ENCODE peak calls at places on chromosomes 13 and 19, in ten cellular contexts. X is cardiac muscle cell; I is fibroblast of pulmonary artery; W is psoas muscle; Y is tibial artery; L is choroid plexus epithelial cell; P is dorsolateral prefrontal cortex; K is brain microvascular endothelial cell; T is cardiac fibroblast; M is CD8-positive, alpha-beta T cell. H is an unnamed sample.
A peak's percentile ranks its signal among the peaks of the same experiment; 100 is the strongest.

GRCh38 chr19:32067686-32068085 is 277.7 kb upstream of the ZNF507 start:
- DNase-seq in X (no peak), I (no peak), W (no peak), Y (no peak), L (no peak), P (no peak), K (no peak), T (no peak), M (no peak), H (no peak)

GRCh38 chr13:40946485-40946884 is 72.6 kb downstream of the ELF1 start:
- DNase-seq in X (no peak), I (no peak), W (no peak), Y (no peak), L (no peak), P (no peak), K (no peak), T (no peak), M (no peak), H (no peak)

GRCh38 chr19:51407631-51408131 is 9.8 kb downstream of the SIGLEC10 start:
- DNase-seq in X (peak; percentile 44), I (peak; percentile 39), W (no peak), Y (no peak), L (peak; percentile 54), P (no peak), K (peak; percentile 23), T (peak; percentile 44), M (peak; percentile 23), H (peak; percentile 10)

GRCh38 chr13:65417953-65418352 is 1812.2 kb downstream of the PCDH9 start:
- DNase-seq in X (peak; percentile 6), I (peak; percentile 2), W (no peak), Y (no peak), L (peak; percentile 25), P (no peak), K (no peak), T (no peak), M (no peak), H (no peak)

GRCh38 chr19:14318873-14319272 is 62.4 kb upstream of the ADGRE5 start:
- DNase-seq in X (no peak), I (no peak), W (peak; percentile 51), Y (no peak), L (peak; percentile 7), P (no peak), K (no peak), T (no peak), M (no peak), H (no peak)

GRCh38 chr19:9306443-9306842 is 3.2 kb downstream of the ZNF699 start:
- DNase-seq in X (peak; percentile 62), I (peak; percentile 39), W (no peak), Y (no peak), L (peak; percentile 79), P (no peak), K (peak; percentile 72), T (peak; percentile 10), M (no peak), H (peak; percentile 59)

GRCh38 chr19:18362934-18363542 is 22.6 kb downstream of the PGPEP1 start:
- DNase-seq in X (peak; percentile 38), I (no peak), W (no peak), Y (no peak), L (no peak), P (no peak), K (no peak), T (peak; percentile 36), M (no peak), H (no peak)

GRCh38 chr13:36998624-36999041 is 507 bp downstream of the ALG5 start:
- DNase-seq in X (peak; percentile 8), I (no peak), W (peak; percentile 57), Y (peak; percentile 69), L (no peak), P (no peak), K (no peak), T (no peak), M (peak; percentile 11), H (peak; percentile 15)

GRCh38 chr19:50046649-50047503 is 21.1 kb downstream of the ZNF473 start:
- DNase-seq in X (peak; percentile 27), I (peak; percentile 17), W (peak; percentile 65), Y (no peak), L (peak; percentile 5), P (peak; percentile 77), K (peak; percentile 7), T (peak; percentile 13), M (peak; percentile 66), H (peak; percentile 43)

GRCh38 chr19:31095100-31095804 is 254.0 kb downstream of the TSHZ3 start:
- DNase-seq in X (no peak), I (no peak), W (no peak), Y (no peak), L (no peak), P (no peak), K (no peak), T (no peak), M (no peak), H (no peak)

GRCh38 chr19:5592531-5592930 is 24.8 kb upstream of the TINCR start:
- DNase-seq in X (no peak), I (no peak), W (peak; percentile 24), Y (no peak), L (no peak), P (peak; percentile 21), K (no peak), T (no peak), M (no peak), H (no peak)

GRCh38 chr13:96810104-96810503 is 184.2 kb downstream of the OXGR1 start:
- DNase-seq in X (no peak), I (no peak), W (no peak), Y (no peak), L (no peak), P (no peak), K (no peak), T (no peak), M (no peak), H (no peak)

GRCh38 chr19:18551631-18552030 is 6.0 kb upstream of the KXD1 start:
- DNase-seq in X (no peak), I (no peak), W (no peak), Y (no peak), L (no peak), P (no peak), K (no peak), T (no peak), M (no peak), H (no peak)

DNA sequence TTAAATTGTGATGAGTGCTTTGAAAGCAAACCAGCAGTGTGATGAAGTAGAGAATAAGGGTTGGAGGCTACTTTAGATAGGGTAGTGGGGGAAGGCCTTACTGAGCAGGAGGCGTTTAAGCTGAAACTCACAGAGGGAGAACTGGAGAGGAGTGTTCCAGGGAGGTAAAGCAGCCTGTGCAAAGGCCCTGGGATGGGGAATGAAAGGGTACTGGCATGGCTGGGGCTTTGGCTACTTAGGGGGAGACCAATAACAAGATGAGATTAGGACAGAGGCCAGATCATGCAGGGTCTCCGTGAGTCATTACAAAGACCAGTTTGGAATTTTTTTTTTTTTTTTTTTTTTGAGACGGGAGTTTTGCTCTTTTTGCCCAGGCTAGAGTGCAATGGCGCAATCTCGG is 1.1 kb downstream of the PPP5C start:
- DNase-seq in X (peak; percentile 23), I (no peak), W (no peak), Y (no peak), L (no peak), P (no peak), K (no peak), T (no peak), M (no peak), H (no peak)
- H3K4me3 ChIP-seq in X (peak overlapping the region; percentile 80), I (peak overlapping the region; percentile 96), W (peak overlapping the region; percentile 100), Y (peak overlapping the region; percentile 90), L (peak overlapping the region; percentile 99), P (peak overlapping the region; percentile 71), K (peak overlapping the region; percentile 99), T (peak overlapping the region; percentile 99), M (peak overlapping the region; percentile 97), H (peak overlapping the region; percentile 71)

GRCh38 chr19:57818378-57818777 is 3.7 kb upstream of the ZNF552 start:
- DNase-seq in X (no peak), I (no peak), W (no peak), Y (no peak), L (no peak), P (no peak), K (no peak), T (no peak), M (no peak), H (no peak)
- H3K4me3 ChIP-seq in X (no peak overlapping the region), I (no peak overlapping the region), W (no peak overlapping the region), Y (no peak overlapping the region), L (no peak overlapping the region), P (no peak overlapping the region), K (no peak overlapping the region), T (no peak overlapping the region), M (no peak overlapping the region), H (no peak overlapping the region)

DNA sequence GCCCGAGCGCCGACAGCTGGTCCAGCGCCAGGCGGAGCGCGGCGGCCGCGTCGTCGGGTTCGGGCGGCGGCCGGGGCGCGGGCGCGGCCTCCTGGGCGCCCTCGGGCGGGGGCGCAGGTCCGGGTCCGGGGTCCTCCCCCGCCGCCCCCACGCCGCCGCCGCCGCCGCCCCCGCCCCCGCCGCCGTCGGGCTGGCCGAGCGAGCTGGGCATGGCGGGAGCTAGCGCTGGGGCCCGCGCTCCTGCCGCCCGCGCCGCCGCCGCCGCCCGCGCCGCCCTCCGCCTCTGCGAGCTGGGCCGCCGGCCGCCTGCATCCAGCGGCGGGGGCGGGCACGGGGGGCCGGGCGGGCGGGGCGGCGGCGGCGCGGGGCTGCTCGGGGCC is 287 bp downstream of the MEX3D start:
- DNase-seq in X (no peak), I (no peak), W (no peak), Y (no peak), L (no peak), P (no peak), K (no peak), T (no peak), M (no peak), H (peak; percentile 33)
- H3K4me3 ChIP-seq in X (no peak overlapping the region), I (peak overlapping the region; percentile 71), W (no peak overlapping the region), Y (peak overlapping the region; percentile 81), L (peak overlapping the region; percentile 75), P (no peak overlapping the region), K (peak overlapping the region; percentile 79), T (peak overlapping the region; percentile 78), M (no peak overlapping the region), H (no peak overlapping the region)

DNA sequence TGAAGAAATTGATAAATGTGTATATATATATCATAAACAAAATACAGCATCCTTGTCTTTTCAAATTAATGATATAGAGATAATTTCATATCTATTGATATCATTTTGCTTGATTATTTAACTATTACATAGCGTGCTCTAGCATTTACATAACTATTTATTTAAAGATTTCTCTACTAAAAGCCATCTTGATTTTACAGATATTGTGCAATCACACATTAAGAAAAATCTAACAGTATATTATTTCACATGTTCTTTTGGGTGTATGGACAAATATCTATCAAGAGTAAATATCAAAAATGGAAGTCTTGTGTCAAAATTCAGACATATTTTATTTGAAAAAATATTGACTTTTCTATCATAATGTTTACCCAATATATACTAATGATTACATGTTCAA is 966.8 kb downstream of the SLITRK5 start:
- DNase-seq in X (no peak), I (no peak), W (no peak), Y (no peak), L (no peak), P (no peak), K (no peak), T (no peak), M (no peak), H (no peak)
- H3K4me3 ChIP-seq in X (no peak overlapping the region), I (no peak overlapping the region), W (no peak overlapping the region), Y (no peak overlapping the region), L (no peak overlapping the region), P (no peak overlapping the region), K (no peak overlapping the region), T (no peak overlapping the region), M (no peak overlapping the region), H (no peak overlapping the region)

H was measured in foreskin fibroblast.